ENCODE peak calls at places on chromosome 11, in five cellular contexts. O is midbrain, E is NCI-H1092, B is cardiac muscle cell, T is ACHN. J is an unnamed sample.

GRCh38 chr11:76770642-76771445 is 12.3 kb upstream of the TSKU start:
- DNase-seq in O (no peak), E (no peak), B (no peak), T (peak), J (peak)

GRCh38 chr11:110128161-110128560 is 35.0 kb downstream of the ZC3H12C start:
- DNase-seq in O (peak), E (no peak), B (no peak), T (no peak), J (no peak)

GRCh38 chr11:78022397-78023396 is at the start of gene KCTD14:
- DNase-seq in O (no peak), E (peak), B (peak), T (peak), J (peak)

GRCh38 chr11:528166-528814 is 7.1 kb downstream of the HRAS start:
- DNase-seq in O (no peak), E (no peak), B (no peak), T (no peak), J (no peak)

GRCh38 chr11:126720539-126721235 is 279.9 kb downstream of the KIRREL3 start:
- DNase-seq in O (peak), E (no peak), B (no peak), T (no peak), J (no peak)

GRCh38 chr11:2715716-2716350 is 16.0 kb upstream of the KCNQ1OT1 start:
- DNase-seq in O (no peak), E (no peak), B (no peak), T (no peak), J (no peak)

GRCh38 chr11:119262668-119263351 is 54.1 kb downstream of the MCAM start:
- DNase-seq in O (no peak), E (no peak), B (no peak), T (peak), J (no peak)

GRCh38 chr11:115493488-115493887 is 10.7 kb downstream of the CADM1 start:
- DNase-seq in O (no peak), E (no peak), B (no peak), T (no peak), J (no peak)

GRCh38 chr11:58058276-58059010 is 27.7 kb downstream of the OR6Q1 start:
- DNase-seq in O (no peak), E (peak), B (no peak), T (no peak), J (no peak)

GRCh38 chr11:33160147-33160546 is 1.1 kb downstream of the CSTF3 start:
- DNase-seq in O (no peak), E (no peak), B (no peak), T (peak), J (peak)

GRCh38 chr11:96185220-96185768 is 157.7 kb downstream of the MAML2 start:
- DNase-seq in O (no peak), E (no peak), B (no peak), T (no peak), J (no peak)

GRCh38 chr11:97158256-97158655 is 768.4 kb downstream of the JRKL start:
- DNase-seq in O (no peak), E (no peak), B (no peak), T (no peak), J (no peak)

GRCh38 chr11:131408011-131408640 is 37.7 kb downstream of the NTM start:
- DNase-seq in O (peak), E (no peak), B (peak), T (peak), J (peak)

GRCh38 chr11:126968915-126969314 is 31.7 kb downstream of the KIRREL3 start:
- DNase-seq in O (no peak), E (no peak), B (peak), T (no peak), J (no peak)

GRCh38 chr11:1382831-1383607 is 6.7 kb upstream of the BRSK2 start:
- DNase-seq in O (peak), E (peak), B (peak), T (peak), J (peak)

GRCh38 chr11:2803186-2804057 is 82.2 kb downstream of the CDKN1C start:
- DNase-seq in O (no peak), E (no peak), B (no peak), T (no peak), J (no peak)

GRCh38 chr11:6856871-6857270 is 6.0 kb upstream of the OR10A2 start:
- DNase-seq in O (no peak), E (no peak), B (no peak), T (no peak), J (no peak)

GRCh38 chr11:103528046-103528445 is 418.8 kb downstream of the DYNC2H1 start:
- DNase-seq in O (no peak), E (no peak), B (no peak), T (no peak), J (no peak)

GRCh38 chr11:19868281-19868821 is 155.7 kb downstream of the NAV2 start:
- DNase-seq in O (peak), E (no peak), B (no peak), T (no peak), J (no peak)

GRCh38 chr11:125193158-125193557 is 28.6 kb downstream of the PKNOX2 start:
- DNase-seq in O (no peak), E (no peak), B (no peak), T (no peak), J (no peak)

GRCh38 chr11:78802058-78802633 is 227.5 kb upstream of the NARS2 start:
- DNase-seq in O (no peak), E (no peak), B (peak), T (no peak), J (no peak)

GRCh38 chr11:111846063-111846462 is 25.3 kb downstream of the ALG9 start:
- DNase-seq in O (no peak), E (no peak), B (no peak), T (peak), J (no peak)

GRCh38 chr11:76700177-76701100 is 29.9 kb upstream of the LRRC32 start:
- DNase-seq in O (no peak), E (no peak), B (no peak), T (peak), J (peak)

GRCh38 chr11:73401924-73402833 is 26.0 kb downstream of the RELT start:
- DNase-seq in O (no peak), E (no peak), B (no peak), T (no peak), J (no peak)

GRCh38 chr11:8017894-8018741 is 31.0 kb downstream of the EIF3F start:
- DNase-seq in O (peak), E (no peak), B (no peak), T (no peak), J (no peak)

GRCh38 chr11:70292863-70293262 is 22.4 kb downstream of the PPFIA1 start:
- DNase-seq in O (peak), E (no peak), B (no peak), T (no peak), J (no peak)

GRCh38 chr11:45580399-45580798 is 85.0 kb downstream of the CHST1 start:
- DNase-seq in O (no peak), E (no peak), B (peak), T (peak), J (no peak)

GRCh38 chr11:111793863-111794262 is 27.7 kb upstream of the PPP2R1B start:
- DNase-seq in O (no peak), E (no peak), B (no peak), T (no peak), J (no peak)

GRCh38 chr11:81990659-81991443 is 742.8 kb downstream of the FAM181B start:
- DNase-seq in O (no peak), E (no peak), B (no peak), T (no peak), J (no peak)

GRCh38 chr11:133901316-133901715 is 55.5 kb downstream of the IGSF9B start:
- DNase-seq in O (no peak), E (no peak), B (no peak), T (no peak), J (no peak)

GRCh38 chr11:100978442-100978841 is 151.2 kb downstream of the PGR start:
- DNase-seq in O (no peak), E (no peak), B (no peak), T (no peak), J (no peak)

GRCh38 chr11:128471138-128471661 is 116.2 kb downstream of the ETS1 start:
- DNase-seq in O (no peak), E (no peak), B (no peak), T (no peak), J (no peak)